ENCODE peak calls at places on chromosomes 12 and 14, in eight cellular contexts. T, I, W, J, K, O, E and V are unnamed samples.

GRCh38 chr14:101823511-101824120 is 62.1 kb downstream of the PPP2R5C start:
- DNase-seq in T (peak), I (no peak), W (no peak), J (no peak), K (no peak), O (peak), E (no peak), V (peak)

GRCh38 chr12:105382771-105383632 is 52.5 kb downstream of the C12orf75 start:
- DNase-seq in T (no peak), I (no peak), W (peak), J (peak), K (no peak), O (no peak), E (no peak), V (peak)

GRCh38 chr12:48999371-49000131 is at the start of gene DDN:
- DNase-seq in T (no peak), I (no peak), W (peak), J (no peak), K (peak), O (no peak), E (no peak), V (no peak)

GRCh38 chr14:64823305-64823985 is 56.3 kb downstream of the SPTB start:
- DNase-seq in T (peak), I (peak), W (peak), J (peak), K (peak), O (peak), E (peak), V (peak)

GRCh38 chr14:98133806-98134205 is 1138.2 kb downstream of the BCL11B start:
- DNase-seq in T (no peak), I (no peak), W (no peak), J (no peak), K (no peak), O (no peak), E (no peak), V (no peak)

GRCh38 chr12:117470804-117471203 is 109.4 kb upstream of the NOS1 start:
- DNase-seq in T (no peak), I (no peak), W (no peak), J (no peak), K (no peak), O (no peak), E (no peak), V (no peak)

GRCh38 chr12:30694971-30695326 is 720 bp downstream of the IPO8 start:
- DNase-seq in T (peak), I (peak), W (peak), J (peak), K (no peak), O (peak), E (no peak), V (peak)

GRCh38 chr12:114274131-114274530 is 131.8 kb downstream of the TBX5 start:
- DNase-seq in T (no peak), I (no peak), W (no peak), J (no peak), K (no peak), O (no peak), E (no peak), V (no peak)

GRCh38 chr12:116959845-116960514 is 49.2 kb downstream of the FBXW8 start:
- DNase-seq in T (no peak), I (no peak), W (no peak), J (no peak), K (no peak), O (no peak), E (no peak), V (no peak)

GRCh38 chr12:92414383-92415065 is 268.9 kb upstream of the BTG1 start:
- DNase-seq in T (no peak), I (no peak), W (peak), J (no peak), K (no peak), O (no peak), E (no peak), V (no peak)

GRCh38 chr14:77284066-77284855 is 13.3 kb upstream of the NGB start:
- DNase-seq in T (peak), I (no peak), W (no peak), J (no peak), K (no peak), O (no peak), E (no peak), V (no peak)

GRCh38 chr12:99984271-99985128 is at the start of gene ANKS1B:
- DNase-seq in T (peak), I (peak), W (peak), J (peak), K (no peak), O (peak), E (no peak), V (peak)

GRCh38 chr14:99181804-99182520 is 90.0 kb downstream of the BCL11B start:
- DNase-seq in T (peak), I (no peak), W (no peak), J (no peak), K (no peak), O (no peak), E (no peak), V (no peak)

GRCh38 chr12:107564946-107565345 is 120.7 kb upstream of the PWP1 start:
- DNase-seq in T (no peak), I (no peak), W (peak), J (no peak), K (peak), O (no peak), E (no peak), V (no peak)

GRCh38 chr14:90593254-90594040 is 196.6 kb downstream of the CALM1 start:
- DNase-seq in T (peak), I (no peak), W (no peak), J (no peak), K (no peak), O (no peak), E (no peak), V (no peak)

GRCh38 chr14:104388011-104388521 is 191.5 kb upstream of the C14orf180 start:
- DNase-seq in T (peak), I (no peak), W (no peak), J (no peak), K (peak), O (no peak), E (no peak), V (no peak)

GRCh38 chr14:52154992-52155655 is 86.3 kb upstream of the NID2 start:
- DNase-seq in T (no peak), I (no peak), W (no peak), J (no peak), K (no peak), O (no peak), E (no peak), V (no peak)

GRCh38 chr12:6697584-6698351 is 2.8 kb downstream of the PIANP start:
- DNase-seq in T (peak), I (no peak), W (peak), J (peak), K (no peak), O (peak), E (no peak), V (no peak)

GRCh38 chr12:93902192-93902591 is 225.0 kb downstream of the CRADD start:
- DNase-seq in T (no peak), I (no peak), W (no peak), J (no peak), K (no peak), O (no peak), E (no peak), V (no peak)

GRCh38 chr12:85804663-85805062 is 31.5 kb downstream of the RASSF9 start:
- DNase-seq in T (no peak), I (no peak), W (no peak), J (no peak), K (no peak), O (no peak), E (no peak), V (no peak)

GRCh38 chr14:67971627-67972625 is 152.3 kb downstream of the RAD51B start:
- DNase-seq in T (no peak), I (no peak), W (peak), J (no peak), K (no peak), O (no peak), E (no peak), V (no peak)

GRCh38 chr12:92570056-92570753 is 132.6 kb upstream of the PLEKHG7 start:
- DNase-seq in T (peak), I (no peak), W (peak), J (peak), K (no peak), O (peak), E (no peak), V (peak)

GRCh38 chr12:112894128-112894527 is 12.6 kb upstream of the OAS1 start:
- DNase-seq in T (no peak), I (no peak), W (no peak), J (no peak), K (no peak), O (no peak), E (no peak), V (no peak)

GRCh38 chr14:92323031-92323915 is at the start of gene SLC24A4:
- DNase-seq in T (no peak), I (no peak), W (no peak), J (peak), K (no peak), O (no peak), E (no peak), V (no peak)

GRCh38 chr14:49692191-49692757 is 646 bp upstream of the KLHDC1 start:
- DNase-seq in T (no peak), I (no peak), W (peak), J (no peak), K (no peak), O (no peak), E (no peak), V (no peak)

GRCh38 chr12:49131973-49132461 is 822 bp upstream of the TUBA1B start:
- DNase-seq in T (no peak), I (no peak), W (peak), J (peak), K (no peak), O (peak), E (no peak), V (no peak)

GRCh38 chr14:91082282-91082681 is 21.8 kb upstream of the RPS6KA5 start:
- DNase-seq in T (no peak), I (no peak), W (no peak), J (no peak), K (no peak), O (no peak), E (no peak), V (no peak)

GRCh38 chr14:89365071-89365801 is 51.8 kb downstream of the FOXN3 start:
- DNase-seq in T (no peak), I (no peak), W (peak), J (no peak), K (no peak), O (peak), E (no peak), V (peak)

DNA sequence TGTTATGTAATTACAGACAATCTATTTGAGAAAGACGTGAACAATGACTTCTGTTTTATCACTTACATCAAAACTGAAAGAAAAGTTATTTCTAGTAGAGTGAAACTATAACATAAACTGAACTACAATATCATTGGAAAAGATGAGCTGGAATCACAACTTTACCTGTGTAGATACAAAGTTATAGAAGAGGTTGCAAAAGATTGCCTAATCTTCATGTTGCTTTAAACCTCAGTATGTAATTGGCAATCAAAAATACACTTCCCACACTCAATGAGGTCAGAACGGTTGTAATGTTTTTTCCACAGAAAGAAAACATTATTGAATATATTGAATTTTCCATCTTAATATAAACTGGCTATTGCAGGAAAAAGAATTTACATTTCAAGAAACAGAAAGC is 37.7 kb upstream of the GXYLT1 start:
- DNase-seq in T (no peak), I (no peak), W (no peak), J (no peak), K (no peak), O (no peak), E (no peak), V (no peak)
- TF ChIP-seq CTCF in T (no peak), I (no peak), W (no peak), J (no peak), K (no peak), O (no peak), E (no peak), V (no peak)

GRCh38 chr14:60350366-60350720 is 101.3 kb downstream of the PPM1A start:
- DNase-seq in T (no peak), I (no peak), W (no peak), J (no peak), K (no peak), O (no peak), E (no peak), V (no peak)

GRCh38 chr14:60346706-60347105 is 97.7 kb downstream of the PPM1A start:
- DNase-seq in T (no peak), I (no peak), W (peak), J (no peak), K (no peak), O (no peak), E (no peak), V (no peak)

GRCh38 chr14:60349663-60350365 is 100.8 kb downstream of the PPM1A start:
- DNase-seq in T (no peak), I (no peak), W (peak), J (peak), K (no peak), O (peak), E (no peak), V (no peak)

GRCh38 chr14:60344751-60345150 is 95.7 kb downstream of the PPM1A start:
- DNase-seq in T (no peak), I (no peak), W (no peak), J (no peak), K (no peak), O (no peak), E (no peak), V (no peak)

GRCh38 chr14:60348211-60348610 is 99.2 kb downstream of the PPM1A start:
- DNase-seq in T (no peak), I (no peak), W (no peak), J (no peak), K (no peak), O (no peak), E (no peak), V (no peak)
- H3K4me3 ChIP-seq in T (no peak), I (no peak), W (no peak), J (no peak), K (no peak), O (no peak), E (no peak), V (no peak)

GRCh38 chr12:124677552-124678356 is 110.3 kb upstream of the NCOR2 start:
- DNase-seq in T (no peak), I (no peak), W (no peak), J (no peak), K (no peak), O (no peak), E (no peak), V (no peak)

GRCh38 chr12:124679047-124679446 is 111.6 kb upstream of the NCOR2 start:
- DNase-seq in T (no peak), I (no peak), W (no peak), J (no peak), K (no peak), O (no peak), E (no peak), V (no peak)

GRCh38 chr12:124679533-124680371 is 112.3 kb upstream of the NCOR2 start:
- DNase-seq in T (peak), I (peak), W (no peak), J (no peak), K (no peak), O (no peak), E (peak), V (peak)

GRCh38 chr12:124676725-124677462 is 109.5 kb upstream of the NCOR2 start:
- DNase-seq in T (no peak), I (no peak), W (no peak), J (no peak), K (no peak), O (no peak), E (no peak), V (no peak)

GRCh38 chr12:124678421-124678893 is 111.0 kb upstream of the NCOR2 start:
- DNase-seq in T (no peak), I (no peak), W (no peak), J (no peak), K (no peak), O (no peak), E (no peak), V (no peak)
- TF ChIP-seq POLR2A in T (no peak), I (no peak), W (no peak), J (no peak), K (no peak), O (no peak), E (no peak), V (no peak)

GRCh38 chr14:38074091-38074490 is 133.6 kb upstream of the SSTR1 start:
- DNase-seq in T (no peak), I (no peak), W (no peak), J (no peak), K (no peak), O (no peak), E (no peak), V (no peak)
- TF ChIP-seq CTCF in T (no peak), I (no peak), W (no peak), J (no peak), K (no peak), O (no peak), E (no peak), V (no peak)